ENCODE peak calls at places on chromosomes 4 and X, in nine cellular contexts. T is stimulated activated CD8-positive, alpha-beta memory T cell treated with anti-CD3 and anti-CD28 coated beads, Interleukin-12 subunit alpha, Interleukin-12 subunit beta, amount 100 ng/mL, for 4 hours; Q is psoas muscle; O is activated CD8-positive, alpha-beta memory T cell treated with anti-CD3 and anti-CD28 coated beads for 48 hours; M is nephron progenitor cell; R is progenitor cell of endocrine pancreas; Y is mesendoderm; V is sciatic nerve; K is Calu3. N is an unnamed sample.

GRCh38 chr4:3257691-3258482 is 8.9 kb downstream of the MSANTD1 start:
- DNase-seq in V (no peak), M (no peak), R (no peak), K (no peak), Q (peak; percentile 38), O (no peak), T (no peak), Y (no peak), N (no peak)

GRCh38 chrX:41734530-41734929 is 10.5 kb downstream of the GPR82 start:
- DNase-seq in Q (no peak), R (no peak), O (no peak), Y (peak; percentile 41), M (no peak), T (no peak), K (peak; percentile 4), V (no peak), N (peak; percentile 9)

GRCh38 chrX:151100796-151101195 is 75.6 kb upstream of the GPR50 start:
- DNase-seq in V (no peak), K (no peak), Y (no peak), O (no peak), R (no peak), M (no peak), Q (no peak), T (no peak), N (no peak)

GRCh38 chr4:87973283-87974169 is 2.0 kb upstream of the SPP1 start:
- DNase-seq in K (peak; percentile 43), T (no peak), M (peak; percentile 62), Y (peak; percentile 96), R (peak; percentile 32), O (no peak), Q (no peak), V (peak; percentile 85), N (peak; percentile 72)

GRCh38 chr4:113467581-113467980 is 294.0 kb downstream of the CAMK2D start:
- DNase-seq in Y (no peak), Q (no peak), T (no peak), K (no peak), R (no peak), V (no peak), O (no peak), M (no peak), N (peak; percentile 75)

GRCh38 chr4:147828361-147828760 is 96.5 kb downstream of the ARHGAP10 start:
- DNase-seq in O (no peak), T (no peak), K (no peak), Q (no peak), R (no peak), Y (no peak), M (no peak), V (no peak), N (no peak)

GRCh38 chr4:56127698-56128097 is 179.0 kb downstream of the CEP135 start:
- DNase-seq in O (no peak), M (no peak), R (no peak), Y (no peak), Q (no peak), T (no peak), K (no peak), V (no peak), N (no peak)

GRCh38 chrX:41419082-41419481 is 28.1 kb upstream of the NYX start:
- DNase-seq in O (no peak), T (no peak), Y (no peak), Q (no peak), M (no peak), V (no peak), K (no peak), R (no peak), N (no peak)

GRCh38 chrX:1242901-1243402 is 25.7 kb upstream of the CSF2RA start:
- DNase-seq in V (no peak), M (no peak), T (no peak), K (peak; percentile 53), O (no peak), Q (no peak), Y (peak; percentile 95), R (no peak), N (no peak)

GRCh38 chr4:7570156-7570778 is 135.5 kb upstream of the PSAPL1 start:
- DNase-seq in V (no peak), T (no peak), Y (no peak), O (no peak), K (no peak), Q (no peak), R (no peak), M (peak; percentile 25), N (no peak)

GRCh38 chrX:71210829-71211228 is 12.2 kb upstream of the GJB1 start:
- DNase-seq in T (no peak), Y (no peak), Q (no peak), K (no peak), V (no peak), R (no peak), O (no peak), M (no peak), N (no peak)

GRCh38 chr4:7167706-7168105 is 24.6 kb upstream of the SORCS2 start:
- DNase-seq in V (peak; percentile 15), K (no peak), T (no peak), Y (no peak), R (no peak), Q (peak; percentile 2), M (no peak), O (no peak), N (no peak)

GRCh38 chrX:116198810-116199209 is 28.3 kb downstream of the AGTR2 start:
- DNase-seq in R (no peak), Y (peak; percentile 25), M (no peak), T (no peak), Q (no peak), V (no peak), K (no peak), O (no peak), N (no peak)

GRCh38 chrX:154750301-154751120 is at the start of gene GAB3:
- DNase-seq in Q (peak; percentile 58), Y (peak; percentile 45), K (peak; percentile 22), O (no peak), V (no peak), T (peak; percentile 21), M (peak; percentile 50), R (peak; percentile 14), N (no peak)

GRCh38 chr4:121789470-121789869 is 11.7 kb upstream of the EXOSC9 start:
- DNase-seq in Q (no peak), V (no peak), M (no peak), R (no peak), K (no peak), Y (no peak), O (no peak), T (no peak), N (no peak)

GRCh38 chr4:87985097-87985886 is 9.8 kb downstream of the SPP1 start:
- DNase-seq in T (no peak), Q (peak; percentile 48), K (peak; percentile 79), O (no peak), R (no peak), Y (peak; percentile 86), V (peak; percentile 71), M (peak; percentile 46), N (peak; percentile 82)